ENCODE peak calls at places on chromosomes 12 and 14, in eight cellular contexts. J is foreskin keratinocyte; Z is CD8-positive, alpha-beta T cell; T is adrenal gland; L is esophagus squamous epithelium; Q is kidney epithelial cell; I is heart left ventricle; P is dorsolateral prefrontal cortex. C is an unnamed sample.

GRCh38 chr12:10900972-10901371 is 8.4 kb downstream of the TAS2R13 start:
- DNase-seq in J (no peak), L (no peak), I (no peak), P (no peak), T (no peak), Z (no peak), Q (no peak), C (no peak)

GRCh38 chr14:92121207-92121669 is 268 bp downstream of the NDUFB1 start:
- DNase-seq in Z (peak), L (no peak), Q (no peak), T (peak), I (peak), J (peak), P (peak), C (no peak)

GRCh38 chr12:132327351-132328171 is 1.8 kb downstream of the GALNT9 start:
- DNase-seq in L (no peak), I (no peak), Q (peak), P (peak), Z (no peak), T (peak), J (peak), C (no peak)

GRCh38 chr12:10582704-10583103 is 30.7 kb downstream of the MAGOHB start:
- DNase-seq in Q (no peak), L (no peak), J (no peak), P (no peak), T (no peak), I (no peak), Z (no peak), C (no peak)

GRCh38 chr12:47844264-47845020 is 24.7 kb upstream of the HDAC7 start:
- DNase-seq in P (no peak), Z (no peak), Q (no peak), L (no peak), T (no peak), I (no peak), J (no peak), C (no peak)

GRCh38 chr12:100497105-100497795 is 23.6 kb downstream of the NR1H4 start:
- DNase-seq in Q (no peak), J (no peak), T (no peak), Z (no peak), I (no peak), L (no peak), P (no peak), C (no peak)

GRCh38 chr12:23931176-23931575 is 18.3 kb downstream of the SOX5 start:
- DNase-seq in P (no peak), Z (no peak), I (no peak), L (no peak), Q (no peak), J (no peak), T (no peak), C (no peak)

GRCh38 chr12:57983858-57984505 is 42.6 kb downstream of the ATP23 start:
- DNase-seq in J (no peak), T (no peak), Z (no peak), L (no peak), Q (no peak), P (no peak), I (no peak), C (no peak)

GRCh38 chr12:56599797-56600196 is 30.3 kb downstream of the BAZ2A start:
- DNase-seq in I (no peak), J (no peak), T (no peak), Z (no peak), P (no peak), L (no peak), Q (no peak), C (no peak)

GRCh38 chr12:122437656-122438121 is 15.2 kb upstream of the CLIP1 start:
- DNase-seq in I (peak), J (no peak), P (peak), T (peak), Z (no peak), L (no peak), Q (no peak), C (no peak)

GRCh38 chr14:52694761-52695480 is 437 bp downstream of the ERO1A start:
- DNase-seq in Q (peak), P (peak), L (peak), Z (peak), I (peak), J (no peak), T (no peak), C (peak)

GRCh38 chr12:47751561-47751960 is 7.1 kb downstream of the RAPGEF3 start:
- DNase-seq in Q (no peak), L (no peak), J (no peak), T (no peak), P (no peak), I (no peak), Z (no peak), C (no peak)

GRCh38 chr12:93415723-93416464 is 25.9 kb downstream of the UBE2N start:
- DNase-seq in L (no peak), P (no peak), J (no peak), T (no peak), Q (no peak), Z (no peak), I (no peak), C (peak)

GRCh38 chr14:89870335-89870734 is 84.2 kb downstream of the EFCAB11 start:
- DNase-seq in Z (no peak), J (peak), I (no peak), P (no peak), L (no peak), T (no peak), Q (no peak), C (no peak)

GRCh38 chr12:126038434-126038833 is 973.2 kb downstream of the AACS start:
- DNase-seq in T (no peak), I (no peak), P (no peak), J (no peak), Z (no peak), Q (no peak), L (no peak), C (no peak)

GRCh38 chr14:73851567-73852382 is at the start of gene PTGR2:
- DNase-seq in L (peak), J (peak), T (peak), I (peak), P (peak), Q (peak), Z (peak), C (peak)
- TF ChIP-seq CTCF in L (peak), J (no peak), T (peak), I (no peak), P (peak), Q (no peak), Z (no peak), C (no peak)

GRCh38 chr14:71309756-71310155 is 402.5 kb downstream of the PCNX1 start:
- DNase-seq in I (no peak), T (no peak), Z (no peak), J (no peak), Q (no peak), L (no peak), P (no peak), C (no peak)
- TF ChIP-seq CTCF in I (no peak), T (peak), Z (no peak), J (peak), Q (no peak), L (no peak), P (no peak), C (no peak)

DNA sequence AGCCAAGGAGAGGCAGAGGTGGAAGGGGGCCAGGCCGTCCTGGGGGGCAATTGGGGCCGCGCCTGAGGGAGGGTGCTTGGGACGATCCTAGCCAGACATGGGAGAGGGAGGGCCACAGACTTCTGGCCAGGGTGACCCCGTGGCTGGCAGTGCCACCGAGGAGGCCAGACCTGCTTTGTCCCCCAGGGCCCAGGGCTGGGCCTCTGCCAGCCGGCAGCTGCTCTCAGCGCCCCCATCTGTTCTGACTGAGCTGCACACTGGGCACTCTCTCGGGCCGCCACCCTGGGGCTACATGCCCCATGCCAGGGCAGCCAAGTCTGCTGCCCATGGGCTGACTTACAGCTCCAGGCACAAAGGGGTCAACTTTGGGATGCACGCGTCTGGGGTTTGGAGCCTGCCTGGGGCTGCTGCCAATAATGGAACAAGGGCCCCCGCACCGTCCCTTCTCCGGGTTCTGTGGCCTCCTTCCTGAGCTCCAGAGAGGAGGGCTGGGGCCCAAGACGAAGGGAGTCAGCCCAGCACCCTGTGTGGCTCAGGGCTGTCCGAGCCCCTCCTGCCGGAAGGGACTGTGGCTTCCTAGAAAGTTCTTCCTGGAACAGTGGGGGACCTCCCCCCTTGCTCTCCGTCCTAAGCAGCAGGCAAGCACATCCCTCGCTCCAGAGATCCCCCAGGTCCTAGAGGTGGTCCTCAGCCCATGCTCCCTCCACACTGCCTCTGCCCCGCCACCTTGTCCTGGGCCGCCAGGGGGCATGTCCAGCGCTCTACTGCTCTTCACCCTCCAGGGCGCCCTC is 1.1 kb downstream of the ADSS1 start:
- DNase-seq in I (peak), Q (no peak), L (no peak), P (no peak), Z (no peak), J (no peak), T (no peak), C (no peak)
- TF ChIP-seq CTCF in I (peak), Q (peak), L (no peak), P (peak), Z (no peak), J (peak), T (no peak), C (no peak)

GRCh38 chr12:107125833-107126232 is 32.5 kb upstream of the CRY1 start:
- DNase-seq in I (no peak), Q (no peak), P (no peak), Z (no peak), T (no peak), J (no peak), L (no peak), C (no peak)

GRCh38 chr12:107130830-107131760 is 37.7 kb upstream of the CRY1 start:
- DNase-seq in Q (no peak), L (no peak), J (no peak), I (no peak), P (no peak), Z (no peak), T (no peak), C (no peak)

GRCh38 chr12:107127482-107128185 is 34.3 kb upstream of the CRY1 start:
- DNase-seq in Z (no peak), P (no peak), T (no peak), Q (no peak), J (no peak), I (no peak), L (no peak), C (no peak)

GRCh38 chr12:107129315-107129930 is 36.1 kb upstream of the CRY1 start:
- DNase-seq in L (no peak), Q (no peak), I (no peak), Z (no peak), J (no peak), T (no peak), P (no peak), C (no peak)

GRCh38 chr12:107126688-107127481 is 33.5 kb upstream of the CRY1 start:
- DNase-seq in Z (no peak), Q (no peak), L (no peak), J (no peak), P (no peak), T (no peak), I (no peak), C (no peak)
- TF ChIP-seq CTCF in Z (peak), Q (peak), L (no peak), J (peak), P (no peak), T (no peak), I (no peak), C (no peak)

GRCh38 chr12:41188058-41188840 is at the start of gene PDZRN4:
- DNase-seq in J (no peak), P (no peak), Q (no peak), T (no peak), I (peak), L (no peak), Z (no peak), C (peak)
- TF ChIP-seq CTCF in J (no peak), P (no peak), Q (no peak), T (no peak), I (no peak), L (no peak), Z (no peak), C (no peak)

C was measured in GM20000.